ENCODE peak calls at places on chromosomes 16 and 17, in six cellular contexts. U is GM12891, V is left ventricle myocardium inferior, Q is left colon, G is NCI-H187, W is A549. N is an unnamed sample.

GRCh38 chr16:27174798-27175197 is 28.5 kb upstream of the KDM8 start:
- DNase-seq in U (no peak), V (no peak), Q (no peak), G (no peak), W (peak; percentile 52), N (no peak)

GRCh38 chr17:37134050-37134449 is 185.3 kb downstream of the AATF start:
- DNase-seq in U (no peak), V (no peak), Q (no peak), G (no peak), W (no peak), N (no peak)

GRCh38 chr17:44350733-44351226 is 5.7 kb downstream of the GRN start:
- DNase-seq in U (peak; percentile 86), V (peak; percentile 69), Q (no peak), G (peak; percentile 28), W (peak; percentile 96), N (peak; percentile 69)

GRCh38 chr16:1533443-1533951 is at the start of gene TMEM204:
- DNase-seq in U (peak; percentile 69), V (peak; percentile 86), Q (peak; percentile 54), G (no peak), W (no peak), N (no peak)

GRCh38 chr17:10614536-10615155 is 42.5 kb downstream of the MYH3 start:
- DNase-seq in U (peak; percentile 42), V (no peak), Q (no peak), G (no peak), W (peak; percentile 77), N (peak; percentile 68)

GRCh38 chr16:15440852-15441251 is 6.5 kb downstream of the BMERB1 start:
- DNase-seq in U (no peak), V (no peak), Q (no peak), G (no peak), W (peak; percentile 58), N (no peak)

GRCh38 chr16:20681821-20682736 is 15.4 kb downstream of the ACSM1 start:
- DNase-seq in U (no peak), V (no peak), Q (no peak), G (no peak), W (no peak), N (no peak)

GRCh38 chr17:5638596-5638995 is 54.3 kb upstream of the NLRP1 start:
- DNase-seq in U (no peak), V (no peak), Q (no peak), G (no peak), W (no peak), N (no peak)

GRCh38 chr17:81254955-81255717 is 16.0 kb downstream of the NDUFAF8 start:
- DNase-seq in U (no peak), V (peak; percentile 87), Q (peak; percentile 91), G (peak; percentile 32), W (peak; percentile 74), N (no peak)

GRCh38 chr17:3002538-3003301 is 60.7 kb downstream of the OR1D5 start:
- DNase-seq in U (peak; percentile 70), V (no peak), Q (peak; percentile 61), G (no peak), W (no peak), N (no peak)

GRCh38 chr17:71802663-71803062 is 318.2 kb upstream of the SOX9 start:
- DNase-seq in U (no peak), V (no peak), Q (no peak), G (no peak), W (no peak), N (no peak)

GRCh38 chr16:2331932-2332267 is 8.6 kb downstream of the ABCA3 start:
- DNase-seq in U (no peak), V (no peak), Q (no peak), G (no peak), W (no peak), N (no peak)

GRCh38 chr17:64309710-64310109 is 46.6 kb upstream of the TEX2 start:
- DNase-seq in U (no peak), V (no peak), Q (no peak), G (no peak), W (no peak), N (no peak)

GRCh38 chr16:52283018-52283417 is 263.9 kb downstream of the TOX3 start:
- DNase-seq in U (no peak), V (no peak), Q (no peak), G (no peak), W (no peak), N (no peak)

GRCh38 chr17:49633762-49634486 is 44.0 kb downstream of the SPOP start:
- DNase-seq in U (no peak), V (no peak), Q (no peak), G (no peak), W (no peak), N (no peak)

GRCh38 chr16:72679856-72680255 is 368.1 kb downstream of the ZFHX3 start:
- DNase-seq in U (no peak), V (no peak), Q (no peak), G (no peak), W (no peak), N (no peak)

GRCh38 chr16:79331064-79331463 is 269.5 kb downstream of the MAF start:
- DNase-seq in U (no peak), V (no peak), Q (no peak), G (no peak), W (no peak), N (no peak)

GRCh38 chr17:55587608-55588139 is 76.4 kb upstream of the SMIM36 start:
- DNase-seq in U (no peak), V (peak; percentile 37), Q (no peak), G (no peak), W (no peak), N (peak; percentile 59)

GRCh38 chr17:27471321-27472269 is 15.3 kb downstream of the KSR1 start:
- DNase-seq in U (no peak), V (no peak), Q (no peak), G (no peak), W (no peak), N (no peak)

N was measured in COLO829.